ENCODE peak calls at places on chromosomes 4 and X, in seven cellular contexts. One of them, this sample, is unnamed.

GRCh38 chr4:26858035-26858918 is 2.4 kb upstream of the STIM2 start:
- DNase-seq in choroid plexus epithelial cell: no peak
- DNase-seq in transverse colon: no peak
- DNase-seq in testis: no peak
- DNase-seq in mammary epithelial cell: no peak
- DNase-seq in CD8-positive, alpha-beta T cell: no peak
- DNase-seq in PC-9: no peak
- DNase-seq in this sample: no peak

GRCh38 chr4:2745981-2746806 is 9.9 kb downstream of the TNIP2 start:
- DNase-seq in choroid plexus epithelial cell: peak
- DNase-seq in transverse colon: peak
- DNase-seq in testis: no peak
- DNase-seq in mammary epithelial cell: peak
- DNase-seq in CD8-positive, alpha-beta T cell: peak
- DNase-seq in PC-9: peak
- DNase-seq in this sample: peak

GRCh38 chrX:10949541-10949940 is 161.6 kb upstream of the HCCS start:
- DNase-seq in choroid plexus epithelial cell: no peak
- DNase-seq in transverse colon: no peak
- DNase-seq in testis: no peak
- DNase-seq in mammary epithelial cell: no peak
- DNase-seq in CD8-positive, alpha-beta T cell: no peak
- DNase-seq in PC-9: no peak
- DNase-seq in this sample: no peak

GRCh38 chr4:164136181-164136616 is 617.7 kb upstream of the SMIM31 start:
- DNase-seq in choroid plexus epithelial cell: peak
- DNase-seq in transverse colon: no peak
- DNase-seq in testis: no peak
- DNase-seq in mammary epithelial cell: peak
- DNase-seq in CD8-positive, alpha-beta T cell: no peak
- DNase-seq in PC-9: no peak
- DNase-seq in this sample: no peak

GRCh38 chr4:175298119-175298518 is 380.0 kb downstream of the ADAM29 start:
- DNase-seq in choroid plexus epithelial cell: peak
- DNase-seq in transverse colon: no peak
- DNase-seq in testis: no peak
- DNase-seq in mammary epithelial cell: peak
- DNase-seq in CD8-positive, alpha-beta T cell: no peak
- DNase-seq in PC-9: no peak
- DNase-seq in this sample: no peak

GRCh38 chr4:46839128-46839527 is 69.9 kb downstream of the COX7B2 start:
- DNase-seq in choroid plexus epithelial cell: no peak
- DNase-seq in transverse colon: no peak
- DNase-seq in testis: no peak
- DNase-seq in mammary epithelial cell: no peak
- DNase-seq in CD8-positive, alpha-beta T cell: no peak
- DNase-seq in PC-9: no peak
- DNase-seq in this sample: no peak

GRCh38 chr4:16253127-16253960 is 27.1 kb upstream of the TAPT1 start:
- DNase-seq in choroid plexus epithelial cell: peak
- DNase-seq in transverse colon: no peak
- DNase-seq in testis: no peak
- DNase-seq in mammary epithelial cell: peak
- DNase-seq in CD8-positive, alpha-beta T cell: no peak
- DNase-seq in PC-9: no peak
- DNase-seq in this sample: no peak

GRCh38 chr4:144518181-144518895 is 127.6 kb upstream of the HHIP start:
- DNase-seq in choroid plexus epithelial cell: no peak
- DNase-seq in transverse colon: no peak
- DNase-seq in testis: no peak
- DNase-seq in mammary epithelial cell: no peak
- DNase-seq in CD8-positive, alpha-beta T cell: no peak
- DNase-seq in PC-9: no peak
- DNase-seq in this sample: no peak

GRCh38 chr4:96739101-96739500 is 899.2 kb downstream of the PDHA2 start:
- DNase-seq in choroid plexus epithelial cell: peak
- DNase-seq in transverse colon: no peak
- DNase-seq in testis: no peak
- DNase-seq in mammary epithelial cell: no peak
- DNase-seq in CD8-positive, alpha-beta T cell: no peak
- DNase-seq in PC-9: no peak
- DNase-seq in this sample: no peak

GRCh38 chr4:177441061-177441802 is 1.0 kb downstream of the AGA start:
- DNase-seq in choroid plexus epithelial cell: peak
- DNase-seq in transverse colon: peak
- DNase-seq in testis: no peak
- DNase-seq in mammary epithelial cell: peak
- DNase-seq in CD8-positive, alpha-beta T cell: no peak
- DNase-seq in PC-9: peak
- DNase-seq in this sample: peak

GRCh38 chrX:35726176-35726575 is 72.0 kb upstream of the MAGEB16 start:
- DNase-seq in choroid plexus epithelial cell: peak
- DNase-seq in transverse colon: no peak
- DNase-seq in testis: peak
- DNase-seq in mammary epithelial cell: peak
- DNase-seq in CD8-positive, alpha-beta T cell: no peak
- DNase-seq in PC-9: no peak
- DNase-seq in this sample: no peak

GRCh38 chrX:132758778-132759177 is 199.7 kb downstream of the HS6ST2 start:
- DNase-seq in choroid plexus epithelial cell: no peak
- DNase-seq in transverse colon: no peak
- DNase-seq in testis: no peak
- DNase-seq in mammary epithelial cell: no peak
- DNase-seq in CD8-positive, alpha-beta T cell: no peak
- DNase-seq in PC-9: no peak
- DNase-seq in this sample: no peak

GRCh38 chr4:89298788-89299152 is 8.8 kb downstream of the GPRIN3 start:
- DNase-seq in choroid plexus epithelial cell: peak
- DNase-seq in transverse colon: no peak
- DNase-seq in testis: no peak
- DNase-seq in mammary epithelial cell: peak
- DNase-seq in CD8-positive, alpha-beta T cell: no peak
- DNase-seq in PC-9: no peak
- DNase-seq in this sample: no peak

GRCh38 chr4:102302762-102303161 is 42.5 kb downstream of the SLC39A8 start:
- DNase-seq in choroid plexus epithelial cell: no peak
- DNase-seq in transverse colon: no peak
- DNase-seq in testis: no peak
- DNase-seq in mammary epithelial cell: no peak
- DNase-seq in CD8-positive, alpha-beta T cell: no peak
- DNase-seq in PC-9: no peak
- DNase-seq in this sample: no peak

GRCh38 chr4:52912608-52913007 is 50.5 kb downstream of the RASL11B start:
- DNase-seq in choroid plexus epithelial cell: peak
- DNase-seq in transverse colon: no peak
- DNase-seq in testis: no peak
- DNase-seq in mammary epithelial cell: no peak
- DNase-seq in CD8-positive, alpha-beta T cell: no peak
- DNase-seq in PC-9: no peak
- DNase-seq in this sample: no peak

GRCh38 chr4:86497131-86497530 is 97.0 kb upstream of the PTPN13 start:
- DNase-seq in choroid plexus epithelial cell: no peak
- DNase-seq in transverse colon: no peak
- DNase-seq in testis: no peak
- DNase-seq in mammary epithelial cell: peak
- DNase-seq in CD8-positive, alpha-beta T cell: no peak
- DNase-seq in PC-9: no peak
- DNase-seq in this sample: no peak

GRCh38 chr4:110417151-110417550 is 58.8 kb upstream of the ENPEP start:
- DNase-seq in choroid plexus epithelial cell: peak
- DNase-seq in transverse colon: no peak
- DNase-seq in testis: no peak
- DNase-seq in mammary epithelial cell: peak
- DNase-seq in CD8-positive, alpha-beta T cell: no peak
- DNase-seq in PC-9: no peak
- DNase-seq in this sample: no peak

GRCh38 chr4:87734084-87734483 is 65.3 kb upstream of the IBSP start:
- DNase-seq in choroid plexus epithelial cell: no peak
- DNase-seq in transverse colon: no peak
- DNase-seq in testis: no peak
- DNase-seq in mammary epithelial cell: no peak
- DNase-seq in CD8-positive, alpha-beta T cell: no peak
- DNase-seq in PC-9: no peak
- DNase-seq in this sample: no peak

GRCh38 chrX:31228415-31228832 is 156.6 kb upstream of the FTHL17 start:
- DNase-seq in choroid plexus epithelial cell: peak
- DNase-seq in transverse colon: no peak
- DNase-seq in testis: peak
- DNase-seq in mammary epithelial cell: peak
- DNase-seq in CD8-positive, alpha-beta T cell: no peak
- DNase-seq in PC-9: no peak
- DNase-seq in this sample: no peak

GRCh38 chr4:8854866-8855265 is 16.8 kb downstream of the HMX1 start:
- DNase-seq in choroid plexus epithelial cell: peak
- DNase-seq in transverse colon: no peak
- DNase-seq in testis: no peak
- DNase-seq in mammary epithelial cell: no peak
- DNase-seq in CD8-positive, alpha-beta T cell: no peak
- DNase-seq in PC-9: no peak
- DNase-seq in this sample: no peak

DNA sequence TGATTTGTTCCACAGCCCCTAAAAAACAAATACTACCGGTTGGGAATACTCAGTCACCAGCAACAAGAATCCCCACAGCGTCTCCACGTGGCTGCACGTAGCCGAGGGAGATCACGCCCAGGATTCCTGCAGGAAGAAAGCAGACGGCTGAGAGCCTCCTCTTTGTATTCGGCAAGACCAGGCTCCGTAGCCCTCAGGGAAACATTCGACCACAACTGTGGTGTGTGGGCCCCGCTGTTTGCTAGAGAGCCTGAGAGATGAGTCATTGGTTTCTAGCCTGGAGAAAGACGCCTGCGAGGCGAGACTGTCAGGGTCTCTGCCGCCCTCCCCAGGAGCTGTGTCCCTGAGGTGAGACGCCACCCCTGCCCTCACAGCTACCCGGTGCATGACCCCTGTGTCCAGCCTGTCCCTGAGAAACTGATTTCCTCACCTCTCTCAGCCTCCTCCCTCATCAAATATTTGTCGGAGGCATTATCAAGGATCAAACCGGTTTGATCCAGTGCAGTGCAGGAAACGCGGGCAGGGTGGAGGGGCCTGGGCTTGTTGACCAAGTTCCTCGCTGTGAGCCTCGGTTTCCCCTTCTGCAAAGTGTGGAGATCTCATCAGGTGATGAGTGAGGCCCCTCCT is 4.7 kb upstream of the S100P start:
- DNase-seq in choroid plexus epithelial cell: peak
- DNase-seq in transverse colon: peak
- DNase-seq in testis: no peak
- DNase-seq in mammary epithelial cell: peak
- DNase-seq in CD8-positive, alpha-beta T cell: peak
- DNase-seq in PC-9: peak
- DNase-seq in this sample: no peak
- TF ChIP-seq CTCF in choroid plexus epithelial cell: peak
- TF ChIP-seq CTCF in transverse colon: no peak
- TF ChIP-seq CTCF in testis: no peak
- TF ChIP-seq CTCF in mammary epithelial cell: no peak
- TF ChIP-seq CTCF in CD8-positive, alpha-beta T cell: no peak
- TF ChIP-seq CTCF in PC-9: no peak
- TF ChIP-seq CTCF in this sample: no peak

GRCh38 chr4:181962321-181962720 is 280.9 kb upstream of the TENM3 start:
- DNase-seq in choroid plexus epithelial cell: no peak
- DNase-seq in transverse colon: no peak
- DNase-seq in testis: no peak
- DNase-seq in mammary epithelial cell: no peak
- DNase-seq in CD8-positive, alpha-beta T cell: no peak
- DNase-seq in PC-9: no peak
- DNase-seq in this sample: no peak
- TF ChIP-seq CTCF in choroid plexus epithelial cell: no peak
- TF ChIP-seq CTCF in transverse colon: no peak
- TF ChIP-seq CTCF in testis: no peak
- TF ChIP-seq CTCF in mammary epithelial cell: no peak
- TF ChIP-seq CTCF in CD8-positive, alpha-beta T cell: no peak
- TF ChIP-seq CTCF in PC-9: no peak
- TF ChIP-seq CTCF in this sample: no peak

DNA sequence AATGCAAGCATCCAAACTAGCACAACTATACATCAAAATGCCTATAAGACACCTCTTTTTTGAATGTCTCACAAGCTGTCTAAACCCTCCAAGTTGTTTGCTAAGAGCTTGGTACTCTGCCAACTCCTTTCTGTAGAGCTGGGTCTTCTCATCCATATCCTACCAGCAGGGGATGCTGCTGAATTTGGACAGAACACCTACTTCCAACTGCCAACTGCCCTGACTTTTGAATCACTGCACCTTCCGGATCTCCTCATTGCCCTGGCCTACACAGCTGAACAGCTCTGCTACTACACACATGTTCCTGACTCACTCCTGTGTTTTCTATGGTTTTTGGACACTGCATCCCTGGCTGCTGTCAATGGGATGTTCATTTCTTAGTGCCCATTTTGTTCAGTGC is 18.7 kb downstream of the FAM184B start:
- DNase-seq in choroid plexus epithelial cell: peak
- DNase-seq in transverse colon: no peak
- DNase-seq in testis: no peak
- DNase-seq in mammary epithelial cell: peak
- DNase-seq in CD8-positive, alpha-beta T cell: no peak
- DNase-seq in PC-9: no peak
- DNase-seq in this sample: no peak
- TF ChIP-seq CTCF in choroid plexus epithelial cell: peak
- TF ChIP-seq CTCF in transverse colon: no peak
- TF ChIP-seq CTCF in testis: no peak
- TF ChIP-seq CTCF in mammary epithelial cell: peak
- TF ChIP-seq CTCF in CD8-positive, alpha-beta T cell: no peak
- TF ChIP-seq CTCF in PC-9: no peak
- TF ChIP-seq CTCF in this sample: no peak

GRCh38 chrX:103415528-103415927 is 39.2 kb downstream of the BEX3 start:
- DNase-seq in choroid plexus epithelial cell: no peak
- DNase-seq in transverse colon: no peak
- DNase-seq in testis: no peak
- DNase-seq in mammary epithelial cell: no peak
- DNase-seq in CD8-positive, alpha-beta T cell: no peak
- DNase-seq in PC-9: no peak
- DNase-seq in this sample: no peak

GRCh38 chrX:103415068-103415467 is 38.7 kb downstream of the BEX3 start:
- DNase-seq in choroid plexus epithelial cell: no peak
- DNase-seq in transverse colon: no peak
- DNase-seq in testis: no peak
- DNase-seq in mammary epithelial cell: no peak
- DNase-seq in CD8-positive, alpha-beta T cell: no peak
- DNase-seq in PC-9: no peak
- DNase-seq in this sample: no peak

GRCh38 chrX:103417370-103417769 is 41.0 kb downstream of the BEX3 start:
- DNase-seq in choroid plexus epithelial cell: no peak
- DNase-seq in transverse colon: no peak
- DNase-seq in testis: no peak
- DNase-seq in mammary epithelial cell: no peak
- DNase-seq in CD8-positive, alpha-beta T cell: no peak
- DNase-seq in PC-9: no peak
- DNase-seq in this sample: no peak

GRCh38 chrX:103418811-103419210 is 42.5 kb downstream of the BEX3 start:
- DNase-seq in choroid plexus epithelial cell: no peak
- DNase-seq in transverse colon: no peak
- DNase-seq in testis: no peak
- DNase-seq in mammary epithelial cell: no peak
- DNase-seq in CD8-positive, alpha-beta T cell: no peak
- DNase-seq in PC-9: no peak
- DNase-seq in this sample: no peak

DNA sequence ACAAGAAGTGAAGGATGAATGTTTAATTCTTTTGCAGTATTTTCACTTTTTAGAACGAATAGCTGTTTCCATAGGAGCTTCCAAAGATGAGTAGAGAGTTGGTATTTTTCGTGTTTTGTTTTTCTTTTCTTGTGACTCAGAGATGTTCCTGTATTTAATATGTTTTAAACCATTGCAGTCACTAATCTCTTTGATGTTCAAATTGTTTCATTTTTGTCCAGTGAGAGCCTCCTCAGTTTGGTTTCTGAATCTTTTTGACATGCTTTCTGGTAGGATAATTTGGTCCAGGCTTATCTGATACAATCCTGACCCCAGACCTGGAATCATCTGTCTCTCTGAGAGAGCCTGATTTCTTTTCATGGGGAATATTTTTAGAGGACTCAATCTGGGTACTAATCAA is 41.6 kb downstream of the BEX3 start:
- DNase-seq in choroid plexus epithelial cell: no peak
- DNase-seq in transverse colon: no peak
- DNase-seq in testis: no peak
- DNase-seq in mammary epithelial cell: no peak
- DNase-seq in CD8-positive, alpha-beta T cell: no peak
- DNase-seq in PC-9: no peak
- DNase-seq in this sample: no peak
- TF ChIP-seq CTCF in choroid plexus epithelial cell: no peak
- TF ChIP-seq CTCF in transverse colon: no peak
- TF ChIP-seq CTCF in testis: no peak
- TF ChIP-seq CTCF in mammary epithelial cell: no peak
- TF ChIP-seq CTCF in CD8-positive, alpha-beta T cell: no peak
- TF ChIP-seq CTCF in PC-9: no peak
- TF ChIP-seq CTCF in this sample: no peak